ENCODE peak calls at places on chromosomes 16 and 17, in nine cellular contexts. U, K, R, Y, C, W, X, B and E are unnamed samples.

GRCh38 chr17:36823850-36824677 is 113.2 kb upstream of the LHX1 start:
- DNase-seq in U (no peak), K (no peak), R (no peak), Y (no peak), C (no peak), W (no peak), X (no peak), B (no peak), E (no peak)

GRCh38 chr17:68399638-68400403 is 57.5 kb downstream of the WIPI1 start:
- DNase-seq in U (no peak), K (no peak), R (no peak), Y (no peak), C (no peak), W (no peak), X (no peak), B (peak; percentile 62), E (no peak)

GRCh38 chr17:78387982-78388941 is 9.8 kb downstream of the PGS1 start:
- DNase-seq in U (no peak), K (peak; percentile 74), R (no peak), Y (peak; percentile 78), C (no peak), W (no peak), X (no peak), B (peak; percentile 87), E (no peak)

GRCh38 chr16:85445779-85446222 is 167.3 kb upstream of the GSE1 start:
- DNase-seq in U (no peak), K (no peak), R (peak; percentile 85), Y (no peak), C (no peak), W (no peak), X (no peak), B (peak; percentile 84), E (no peak)

GRCh38 chr17:17681187-17681743 is at the start of gene RAI1:
- DNase-seq in U (no peak), K (peak; percentile 75), R (peak; percentile 81), Y (peak; percentile 78), C (peak; percentile 73), W (peak; percentile 44), X (peak; percentile 74), B (peak; percentile 90), E (peak; percentile 81)

GRCh38 chr16:74748042-74748709 is 26.4 kb downstream of the FA2H start:
- DNase-seq in U (no peak), K (no peak), R (no peak), Y (no peak), C (no peak), W (no peak), X (no peak), B (no peak), E (no peak)

GRCh38 chr17:29076722-29077121 is 33.8 kb downstream of the PIPOX start:
- DNase-seq in U (no peak), K (no peak), R (no peak), Y (no peak), C (no peak), W (no peak), X (no peak), B (no peak), E (no peak)

GRCh38 chr17:76735006-76735405 is 2.1 kb downstream of the SRSF2 start:
- DNase-seq in U (no peak), K (no peak), R (no peak), Y (no peak), C (no peak), W (no peak), X (no peak), B (no peak), E (no peak)

GRCh38 chr16:55466209-55466608 is 12.8 kb upstream of the MMP2 start:
- DNase-seq in U (no peak), K (no peak), R (no peak), Y (no peak), C (no peak), W (no peak), X (no peak), B (no peak), E (no peak)

GRCh38 chr17:20189979-20190378 is 180.8 kb downstream of the SPECC1 start:
- DNase-seq in U (no peak), K (no peak), R (no peak), Y (no peak), C (no peak), W (no peak), X (no peak), B (no peak), E (no peak)

GRCh38 chr17:52419256-52419655 is 260.7 kb upstream of the CA10 start:
- DNase-seq in U (no peak), K (no peak), R (peak; percentile 89), Y (peak; percentile 96), C (peak; percentile 17), W (no peak), X (no peak), B (no peak), E (peak; percentile 24)

GRCh38 chr16:44655-45054 is 8.8 kb downstream of the POLR3K start:
- DNase-seq in U (no peak), K (no peak), R (no peak), Y (no peak), C (no peak), W (no peak), X (no peak), B (no peak), E (no peak)

GRCh38 chr16:41439-42068 is 11.9 kb downstream of the POLR3K start:
- DNase-seq in U (no peak), K (no peak), R (no peak), Y (no peak), C (no peak), W (no peak), X (no peak), B (no peak), E (peak; percentile 50)

GRCh38 chr16:43294-43693 is 10.1 kb downstream of the POLR3K start:
- DNase-seq in U (no peak), K (no peak), R (no peak), Y (no peak), C (no peak), W (no peak), X (no peak), B (no peak), E (no peak)

GRCh38 chr16:38941-39892 is 14.2 kb downstream of the POLR3K start:
- DNase-seq in U (no peak), K (no peak), R (peak; percentile 73), Y (no peak), C (peak; percentile 61), W (no peak), X (no peak), B (no peak), E (no peak)

DNA sequence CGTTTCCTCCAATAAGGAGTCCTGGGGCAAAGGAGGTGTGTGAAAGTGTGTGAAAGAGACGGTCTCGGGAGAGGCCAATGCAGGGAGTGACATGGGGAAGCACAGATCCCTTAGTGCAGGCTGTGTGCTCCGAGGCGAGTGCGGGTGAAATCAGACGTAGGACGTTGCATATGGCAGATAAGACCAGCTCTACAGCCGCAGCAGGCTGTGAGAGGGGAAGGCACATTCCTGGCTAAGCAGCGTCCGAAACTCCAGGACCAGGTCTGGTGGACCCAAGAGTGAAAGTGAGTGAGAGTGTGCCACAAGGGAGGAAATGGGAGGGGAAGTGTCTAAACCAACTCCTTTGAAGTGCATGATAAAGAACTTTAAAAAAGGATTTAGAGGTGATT is 11.3 kb downstream of the POLR3K start:
- DNase-seq in U (no peak), K (no peak), R (no peak), Y (no peak), C (no peak), W (no peak), X (no peak), B (no peak), E (no peak)
- TF ChIP-seq POLR2A in U (no peak), K (no peak), R (no peak), Y (no peak), C (no peak), W (no peak), X (no peak), B (no peak), E (no peak)

GRCh38 chr16:67748791-67749282 is 29.7 kb upstream of the GFOD2 start:
- DNase-seq in U (no peak), K (no peak), R (no peak), Y (no peak), C (no peak), W (no peak), X (no peak), B (no peak), E (no peak)
- H3K27ac ChIP-seq in U (peak overlapping the region; percentile 56), K (no peak overlapping the region), R (no peak overlapping the region), Y (no peak overlapping the region), C (no peak overlapping the region), W (no peak overlapping the region), X (no peak overlapping the region), B (no peak overlapping the region), E (no peak overlapping the region)

GRCh38 chr16:76854234-76854633 is 336.8 kb upstream of the MON1B start:
- DNase-seq in U (no peak), K (no peak), R (no peak), Y (no peak), C (no peak), W (no peak), X (no peak), B (no peak), E (no peak)
- TF ChIP-seq CTCF in U (no peak), K (no peak), R (no peak), Y (no peak), C (no peak), W (no peak), X (peak; percentile 36), B (no peak), E (no peak)

GRCh38 chr17:31096106-31096436 is 1.3 kb downstream of the NF1 start:
- DNase-seq in U (no peak), K (no peak), R (no peak), Y (no peak), C (no peak), W (no peak), X (no peak), B (no peak), E (no peak)
- TF ChIP-seq POLR2A in U (no peak), K (no peak), R (no peak), Y (no peak), C (no peak), W (no peak), X (no peak), B (no peak), E (no peak)

GRCh38 chr17:10776372-10776771 is 27.5 kb downstream of the TMEM238L start:
- DNase-seq in U (no peak), K (no peak), R (no peak), Y (no peak), C (no peak), W (no peak), X (no peak), B (peak; percentile 5), E (peak; percentile 71)
- H3K27ac ChIP-seq in U (no peak overlapping the region), K (no peak overlapping the region), R (peak overlapping the region; percentile 53), Y (no peak overlapping the region), C (no peak overlapping the region), W (no peak overlapping the region), X (no peak overlapping the region), B (no peak overlapping the region), E (peak overlapping the region; percentile 10)